ENCODE peak calls at places on chromosomes 5 and 9, in four cellular contexts. J is smooth muscle cell of the brain vasculature; U is amniotic epithelial cell; A is stimulated activated CD4-positive, alpha-beta T cell treated with anti-CD3 and anti-CD28 coated beads, Interleukin-15, amount 100 ng/mL, for 1 hour. F is an unnamed sample.

GRCh38 chr5:140382866-140383265 is 18.8 kb upstream of the ANKHD1 start:
- DNase-seq in J (no peak), U (no peak), A (no peak), F (no peak)

GRCh38 chr9:106980551-106981101 is 117.7 kb downstream of the ZNF462 start:
- DNase-seq in J (no peak), U (peak), A (no peak), F (no peak)

GRCh38 chr5:139660916-139661814 is 13.0 kb downstream of the CXXC5 start:
- DNase-seq in J (peak), U (peak), A (no peak), F (peak)

GRCh38 chr5:176169393-176170063 is 68.7 kb upstream of the SIMC1 start:
- DNase-seq in J (no peak), U (peak), A (no peak), F (no peak)

GRCh38 chr5:145787507-145787906 is 47.6 kb downstream of the PRELID2 start:
- DNase-seq in J (no peak), U (peak), A (no peak), F (no peak)

GRCh38 chr9:89896806-89897340 is 292.1 kb downstream of the GADD45G start:
- DNase-seq in J (no peak), U (no peak), A (no peak), F (no peak)

GRCh38 chr5:54021413-54022155 is 288.8 kb downstream of the ARL15 start:
- DNase-seq in J (no peak), U (peak), A (no peak), F (no peak)

GRCh38 chr5:71631070-71631469 is 43.9 kb downstream of the MCCC2 start:
- DNase-seq in J (no peak), U (no peak), A (no peak), F (no peak)

GRCh38 chr5:151018846-151019245 is 1.5 kb upstream of the GPX3 start:
- DNase-seq in J (no peak), U (no peak), A (no peak), F (no peak)

GRCh38 chr5:138435943-138436342 is 2.9 kb upstream of the REEP2 start:
- DNase-seq in J (no peak), U (peak), A (no peak), F (no peak)

GRCh38 chr5:142808778-142809606 is 38.8 kb downstream of the ARHGAP26 start:
- DNase-seq in J (no peak), U (no peak), A (no peak), F (no peak)

GRCh38 chr5:168611163-168611562 is 32.0 kb upstream of the PANK3 start:
- DNase-seq in J (no peak), U (peak), A (no peak), F (no peak)